ENCODE peak calls at places on chromosome 1, in nine cellular contexts. T, H, J, F, Z, L, B, A and K are unnamed samples. For H3K4me1 and H3K9me3, the result is how much of the 10 kb centered on the place peaks cover.

GRCh38 chr1:101366513-101367215 is 129.8 kb downstream of the S1PR1 start:
- DNase-seq in T (no peak), H (no peak), J (no peak), F (no peak), Z (no peak), L (no peak), B (peak), A (no peak), K (no peak)

GRCh38 chr1:16348414-16349182 is 3.7 kb downstream of the FBXO42 start:
- DNase-seq in T (no peak), H (no peak), J (no peak), F (no peak), Z (no peak), L (no peak), B (peak), A (no peak), K (no peak)

GRCh38 chr1:14039894-14040430 is 340.0 kb downstream of the PRDM2 start:
- DNase-seq in T (no peak), H (no peak), J (no peak), F (no peak), Z (no peak), L (no peak), B (no peak), A (no peak), K (no peak)

GRCh38 chr1:3268281-3268680 is 186.2 kb upstream of the ARHGEF16 start:
- DNase-seq in T (no peak), H (no peak), J (no peak), F (no peak), Z (no peak), L (no peak), B (no peak), A (no peak), K (no peak)

GRCh38 chr1:26237230-26237966 is 3.4 kb downstream of the CEP85 start:
- DNase-seq in T (no peak), H (no peak), J (no peak), F (no peak), Z (no peak), L (no peak), B (peak), A (no peak), K (peak)

GRCh38 chr1:21507511-21508270 is 1.5 kb upstream of the ALPL start:
- DNase-seq in T (no peak), H (no peak), J (no peak), F (no peak), Z (no peak), L (no peak), B (no peak), A (no peak), K (no peak)

GRCh38 chr1:87045757-87046422 is 131.5 kb downstream of the HS2ST1 start:
- DNase-seq in T (no peak), H (no peak), J (no peak), F (no peak), Z (no peak), L (peak), B (peak), A (no peak), K (no peak)

GRCh38 chr1:177983824-177984528 is 14.1 kb upstream of the SEC16B start:
- DNase-seq in T (peak), H (peak), J (no peak), F (peak), Z (no peak), L (no peak), B (peak), A (peak), K (peak)

GRCh38 chr1:207031632-207032258 is 811 bp downstream of the C1orf116 start:
- DNase-seq in T (no peak), H (no peak), J (peak), F (no peak), Z (no peak), L (no peak), B (no peak), A (no peak), K (no peak)

GRCh38 chr1:13813398-13814012 is 113.5 kb downstream of the PRDM2 start:
- DNase-seq in T (no peak), H (no peak), J (no peak), F (peak), Z (no peak), L (peak), B (no peak), A (peak), K (no peak)

GRCh38 chr1:241499910-241500309 is 19.6 kb downstream of the FH start:
- DNase-seq in T (no peak), H (no peak), J (no peak), F (no peak), Z (peak), L (no peak), B (peak), A (peak), K (no peak)

GRCh38 chr1:29525941-29526340 is 289.6 kb downstream of the PTPRU start:
- DNase-seq in T (peak), H (no peak), J (no peak), F (no peak), Z (no peak), L (no peak), B (no peak), A (no peak), K (no peak)

GRCh38 chr1:6183520-6183989 is 3.4 kb upstream of the CHD5 start:
- DNase-seq in T (no peak), H (no peak), J (no peak), F (peak), Z (no peak), L (no peak), B (no peak), A (no peak), K (peak)

GRCh38 chr1:235929216-235929615 is 62.5 kb upstream of the LYST start:
- DNase-seq in T (no peak), H (no peak), J (no peak), F (no peak), Z (no peak), L (no peak), B (no peak), A (no peak), K (no peak)

GRCh38 chr1:2174348-2175054 is 20.1 kb downstream of the FAAP20 start:
- DNase-seq in T (peak), H (peak), J (peak), F (peak), Z (peak), L (no peak), B (peak), A (peak), K (peak)

GRCh38 chr1:184162266-184162665 is 110.7 kb downstream of the TSEN15 start:
- DNase-seq in T (no peak), H (peak), J (no peak), F (no peak), Z (no peak), L (no peak), B (no peak), A (no peak), K (no peak)

GRCh38 chr1:162905759-162906158 is 44.8 kb upstream of the CCDC190 start:
- DNase-seq in T (no peak), H (no peak), J (no peak), F (no peak), Z (no peak), L (no peak), B (peak), A (no peak), K (no peak)

GRCh38 chr1:199399996-199400714 is 627.4 kb upstream of the NR5A2 start:
- DNase-seq in T (no peak), H (no peak), J (no peak), F (no peak), Z (no peak), L (no peak), B (no peak), A (no peak), K (no peak)

GRCh38 chr1:165397945-165398344 is 41.4 kb upstream of the LMX1A start:
- DNase-seq in T (no peak), H (no peak), J (no peak), F (peak), Z (no peak), L (no peak), B (peak), A (no peak), K (no peak)

GRCh38 chr1:206117151-206117948 is at the start of gene AVPR1B:
- DNase-seq in T (no peak), H (peak), J (peak), F (peak), Z (peak), L (no peak), B (peak), A (peak), K (no peak)

GRCh38 chr1:66346057-66346795 is 187.7 kb upstream of the SGIP1 start:
- DNase-seq in T (no peak), H (no peak), J (no peak), F (no peak), Z (no peak), L (no peak), B (no peak), A (no peak), K (no peak)

GRCh38 chr1:226717256-226717909 is 21.7 kb downstream of the ITPKB start:
- DNase-seq in T (no peak), H (peak), J (no peak), F (peak), Z (no peak), L (no peak), B (no peak), A (no peak), K (no peak)

GRCh38 chr1:26748351-26748750 is 39.4 kb upstream of the PIGV start:
- DNase-seq in T (no peak), H (no peak), J (no peak), F (no peak), Z (no peak), L (no peak), B (no peak), A (no peak), K (no peak)

GRCh38 chr1:64975127-64975526 is 8.8 kb upstream of the JAK1 start:
- DNase-seq in T (no peak), H (no peak), J (no peak), F (no peak), Z (no peak), L (no peak), B (no peak), A (no peak), K (no peak)

GRCh38 chr1:61293986-61294504 is 211.7 kb downstream of the NFIA start:
- DNase-seq in T (no peak), H (no peak), J (no peak), F (no peak), Z (no peak), L (no peak), B (no peak), A (no peak), K (no peak)

GRCh38 chr1:61294828-61295428 is 212.6 kb downstream of the NFIA start:
- DNase-seq in T (no peak), H (no peak), J (no peak), F (no peak), Z (no peak), L (no peak), B (no peak), A (no peak), K (no peak)

GRCh38 chr1:61297887-61298286 is 215.5 kb downstream of the NFIA start:
- DNase-seq in T (no peak), H (no peak), J (no peak), F (no peak), Z (no peak), L (no peak), B (no peak), A (no peak), K (no peak)

GRCh38 chr1:61293197-61293596 is 210.8 kb downstream of the NFIA start:
- DNase-seq in T (no peak), H (no peak), J (no peak), F (no peak), Z (no peak), L (no peak), B (no peak), A (no peak), K (no peak)

GRCh38 chr1:61295818-61296537 is 213.6 kb downstream of the NFIA start:
- DNase-seq in T (no peak), H (no peak), J (no peak), F (no peak), Z (no peak), L (no peak), B (no peak), A (no peak), K (peak)
- H3K4me1 ChIP-seq in T (under half), H (half or more), J (under half), F (under half), Z (under half), L (under half), B (under half), A (under half), K (under half)

GRCh38 chr1:92465256-92465647 is 21.5 kb downstream of the GFI1 start:
- DNase-seq in T (no peak), H (no peak), J (no peak), F (no peak), Z (no peak), L (no peak), B (no peak), A (no peak), K (no peak)
- H3K9me3 ChIP-seq in T (under half), H (under half), J (under half), F (under half), Z (under half), L (under half), B (under half), A (under half), K (under half)

GRCh38 chr1:10673305-10673704 is 123.1 kb downstream of the CASZ1 start:
- DNase-seq in T (no peak), H (no peak), J (no peak), F (no peak), Z (no peak), L (no peak), B (no peak), A (no peak), K (no peak)
- H3K4me1 ChIP-seq in T (half or more), H (half or more), J (under half), F (under half), Z (under half), L (under half), B (under half), A (under half), K (under half)

GRCh38 chr1:42206164-42206563 is 41.6 kb upstream of the GUCA2A start:
- DNase-seq in T (no peak), H (no peak), J (no peak), F (no peak), Z (no peak), L (no peak), B (no peak), A (no peak), K (no peak)
- H3K9me3 ChIP-seq in T (under half), H (under half), J (under half), F (under half), Z (under half), L (under half), B (under half), A (under half), K (under half)

DNA sequence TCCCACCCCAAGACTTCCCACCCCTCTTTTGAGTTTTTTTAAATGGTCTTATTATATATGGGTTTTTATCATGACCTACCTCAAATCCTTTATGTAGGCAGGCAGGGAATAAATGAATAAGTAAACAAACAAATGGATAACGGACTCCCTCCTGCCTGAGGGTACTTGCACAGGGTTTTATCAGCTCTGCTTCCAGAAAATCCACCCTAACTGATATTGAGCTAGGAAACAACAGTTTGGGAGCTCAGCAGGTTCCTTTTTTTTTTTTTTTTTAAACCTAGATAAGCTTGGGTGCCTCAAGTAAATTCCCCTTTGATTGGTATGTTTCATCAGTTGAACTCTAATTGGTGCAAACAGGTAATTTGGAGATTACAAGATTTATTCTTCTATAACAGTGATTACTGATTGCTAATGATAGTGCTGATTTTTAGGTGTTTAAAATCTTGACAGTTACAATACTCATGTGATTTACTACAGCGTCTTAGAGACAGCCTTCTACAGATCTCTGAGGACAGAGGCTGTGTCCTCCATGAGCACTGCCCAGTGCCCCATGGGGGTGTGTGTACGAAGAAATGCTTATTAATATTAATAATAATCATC is 347.4 kb downstream of the RRAGC start:
- DNase-seq in T (no peak), H (no peak), J (no peak), F (no peak), Z (no peak), L (no peak), B (no peak), A (no peak), K (no peak)
- H3K4me1 ChIP-seq in T (under half), H (under half), J (under half), F (under half), Z (under half), L (under half), B (under half), A (under half), K (under half)